ENCODE peak calls at places on chromosomes 7 and 10, in five cellular contexts. One of them, this sample, is unnamed.
A peak's percentile ranks its signal among the peaks of the same experiment; 100 is the strongest.

GRCh38 chr7:132437730-132438129 is 138.5 kb downstream of the PLXNA4 start:
- DNase-seq in activated naive CD4-positive, alpha-beta T cell: no peak
- DNase-seq in fibroblast of the conjunctiva: no peak
- DNase-seq in Karpas-422: no peak
- DNase-seq in Calu3: no peak
- DNase-seq in this sample: no peak

GRCh38 chr10:86692664-86693063 is 24.4 kb downstream of the LDB3 start:
- DNase-seq in Karpas-422: no peak
- DNase-seq in Calu3: no peak
- DNase-seq in activated naive CD4-positive, alpha-beta T cell: no peak
- DNase-seq in fibroblast of the conjunctiva: no peak
- DNase-seq in this sample: no peak

GRCh38 chr7:114502454-114503254 is 88.0 kb downstream of the FOXP2 start:
- DNase-seq in activated naive CD4-positive, alpha-beta T cell: no peak
- DNase-seq in fibroblast of the conjunctiva: peak; percentile 38
- DNase-seq in Karpas-422: no peak
- DNase-seq in Calu3: peak; percentile 8
- DNase-seq in this sample: peak; percentile 13

GRCh38 chr7:37999673-38000072 is 79.2 kb downstream of the EPDR1 start:
- DNase-seq in activated naive CD4-positive, alpha-beta T cell: no peak
- DNase-seq in fibroblast of the conjunctiva: no peak
- DNase-seq in Calu3: no peak
- DNase-seq in Karpas-422: no peak
- DNase-seq in this sample: peak; percentile 44

GRCh38 chr7:2645274-2645868 is 13.6 kb downstream of the TTYH3 start:
- DNase-seq in fibroblast of the conjunctiva: no peak
- DNase-seq in Karpas-422: peak; percentile 72
- DNase-seq in activated naive CD4-positive, alpha-beta T cell: no peak
- DNase-seq in Calu3: no peak
- DNase-seq in this sample: no peak

GRCh38 chr7:19677201-19677600 is 31.6 kb downstream of the POLR1F start:
- DNase-seq in activated naive CD4-positive, alpha-beta T cell: no peak
- DNase-seq in fibroblast of the conjunctiva: no peak
- DNase-seq in Karpas-422: no peak
- DNase-seq in Calu3: no peak
- DNase-seq in this sample: no peak

GRCh38 chr7:152054377-152055230 is 29.1 kb downstream of the GALNT11 start:
- DNase-seq in Karpas-422: no peak
- DNase-seq in activated naive CD4-positive, alpha-beta T cell: no peak
- DNase-seq in Calu3: no peak
- DNase-seq in fibroblast of the conjunctiva: peak; percentile 49
- DNase-seq in this sample: peak; percentile 76

GRCh38 chr10:115129752-115130151 is 36.6 kb downstream of the ATRNL1 start:
- DNase-seq in activated naive CD4-positive, alpha-beta T cell: no peak
- DNase-seq in Karpas-422: peak; percentile 81
- DNase-seq in Calu3: no peak
- DNase-seq in fibroblast of the conjunctiva: peak; percentile 20
- DNase-seq in this sample: peak; percentile 12

GRCh38 chr7:32774411-32774970 is 117.1 kb downstream of the KBTBD2 start:
- DNase-seq in Calu3: no peak
- DNase-seq in Karpas-422: no peak
- DNase-seq in fibroblast of the conjunctiva: peak; percentile 12
- DNase-seq in activated naive CD4-positive, alpha-beta T cell: no peak
- DNase-seq in this sample: no peak

GRCh38 chr7:26144681-26145080 is 7.3 kb upstream of the NFE2L3 start:
- DNase-seq in activated naive CD4-positive, alpha-beta T cell: no peak
- DNase-seq in fibroblast of the conjunctiva: no peak
- DNase-seq in Karpas-422: no peak
- DNase-seq in Calu3: no peak
- DNase-seq in this sample: no peak

GRCh38 chr10:7518693-7519092 is 107.9 kb upstream of the SFMBT2 start:
- DNase-seq in activated naive CD4-positive, alpha-beta T cell: no peak
- DNase-seq in Karpas-422: no peak
- DNase-seq in Calu3: no peak
- DNase-seq in fibroblast of the conjunctiva: no peak
- DNase-seq in this sample: no peak

GRCh38 chr7:113824117-113824823 is 94.5 kb downstream of the PPP1R3A start:
- DNase-seq in fibroblast of the conjunctiva: no peak
- DNase-seq in Karpas-422: no peak
- DNase-seq in Calu3: no peak
- DNase-seq in activated naive CD4-positive, alpha-beta T cell: no peak
- DNase-seq in this sample: no peak

GRCh38 chr7:67738-68395 is 124.5 kb upstream of the FAM20C start:
- DNase-seq in activated naive CD4-positive, alpha-beta T cell: no peak
- DNase-seq in fibroblast of the conjunctiva: no peak
- DNase-seq in Karpas-422: no peak
- DNase-seq in Calu3: no peak
- DNase-seq in this sample: no peak

GRCh38 chr7:133705596-133705995 is 421.5 kb upstream of the LRGUK start:
- DNase-seq in Karpas-422: no peak
- DNase-seq in activated naive CD4-positive, alpha-beta T cell: no peak
- DNase-seq in Calu3: no peak
- DNase-seq in fibroblast of the conjunctiva: no peak
- DNase-seq in this sample: no peak

GRCh38 chr10:354901-355617 is 219.8 kb downstream of the ZMYND11 start:
- DNase-seq in fibroblast of the conjunctiva: no peak
- DNase-seq in Karpas-422: no peak
- DNase-seq in activated naive CD4-positive, alpha-beta T cell: no peak
- DNase-seq in Calu3: no peak
- DNase-seq in this sample: no peak

GRCh38 chr7:28855538-28856217 is 102.5 kb downstream of the TRIL start:
- DNase-seq in activated naive CD4-positive, alpha-beta T cell: no peak
- DNase-seq in Calu3: peak; percentile 85
- DNase-seq in fibroblast of the conjunctiva: peak; percentile 67
- DNase-seq in Karpas-422: no peak
- DNase-seq in this sample: peak; percentile 75

GRCh38 chr7:107224374-107224773 is 55.6 kb downstream of the HBP1 start:
- DNase-seq in Calu3: no peak
- DNase-seq in Karpas-422: no peak
- DNase-seq in activated naive CD4-positive, alpha-beta T cell: no peak
- DNase-seq in fibroblast of the conjunctiva: no peak
- DNase-seq in this sample: no peak

GRCh38 chr7:74429153-74429747 is 24.5 kb upstream of the GTF2IRD1 start:
- DNase-seq in Calu3: no peak
- DNase-seq in Karpas-422: no peak
- DNase-seq in activated naive CD4-positive, alpha-beta T cell: no peak
- DNase-seq in fibroblast of the conjunctiva: peak; percentile 14
- DNase-seq in this sample: no peak

GRCh38 chr7:148773344-148773743 is 74.6 kb downstream of the CUL1 start:
- DNase-seq in fibroblast of the conjunctiva: no peak
- DNase-seq in Calu3: no peak
- DNase-seq in Karpas-422: no peak
- DNase-seq in activated naive CD4-positive, alpha-beta T cell: no peak
- DNase-seq in this sample: no peak

GRCh38 chr7:156079156-156079555 is 266.9 kb upstream of the SHH start:
- DNase-seq in activated naive CD4-positive, alpha-beta T cell: no peak
- DNase-seq in fibroblast of the conjunctiva: no peak
- DNase-seq in Calu3: no peak
- DNase-seq in Karpas-422: no peak
- DNase-seq in this sample: no peak

GRCh38 chr7:2971914-2972530 is 71.6 kb downstream of the CARD11 start:
- DNase-seq in activated naive CD4-positive, alpha-beta T cell: no peak
- DNase-seq in fibroblast of the conjunctiva: no peak
- DNase-seq in Calu3: no peak
- DNase-seq in Karpas-422: no peak
- DNase-seq in this sample: no peak

GRCh38 chr7:91326516-91327209 is 62.4 kb downstream of the FZD1 start:
- DNase-seq in activated naive CD4-positive, alpha-beta T cell: no peak
- DNase-seq in fibroblast of the conjunctiva: no peak
- DNase-seq in Calu3: no peak
- DNase-seq in Karpas-422: peak; percentile 61
- DNase-seq in this sample: no peak

GRCh38 chr10:28859791-28860190 is 182.5 kb downstream of the BAMBI start:
- DNase-seq in activated naive CD4-positive, alpha-beta T cell: no peak
- DNase-seq in fibroblast of the conjunctiva: no peak
- DNase-seq in Calu3: no peak
- DNase-seq in Karpas-422: no peak
- DNase-seq in this sample: no peak

GRCh38 chr10:26879744-26880143 is 19.0 kb upstream of the ABI1 start:
- DNase-seq in Karpas-422: no peak
- DNase-seq in fibroblast of the conjunctiva: no peak
- DNase-seq in activated naive CD4-positive, alpha-beta T cell: no peak
- DNase-seq in Calu3: peak; percentile 85
- DNase-seq in this sample: no peak

GRCh38 chr10:119005377-119006043 is 24.0 kb upstream of the NANOS1 start:
- DNase-seq in Calu3: no peak
- DNase-seq in Karpas-422: no peak
- DNase-seq in activated naive CD4-positive, alpha-beta T cell: no peak
- DNase-seq in fibroblast of the conjunctiva: no peak
- DNase-seq in this sample: no peak

GRCh38 chr10:131195552-131196159 is 115.9 kb downstream of the TCERG1L start:
- DNase-seq in Karpas-422: no peak
- DNase-seq in Calu3: no peak
- DNase-seq in activated naive CD4-positive, alpha-beta T cell: no peak
- DNase-seq in fibroblast of the conjunctiva: no peak
- DNase-seq in this sample: no peak

GRCh38 chr7:17963281-17963680 is 23.0 kb upstream of the SNX13 start:
- DNase-seq in Karpas-422: no peak
- DNase-seq in Calu3: no peak
- DNase-seq in fibroblast of the conjunctiva: no peak
- DNase-seq in activated naive CD4-positive, alpha-beta T cell: no peak
- DNase-seq in this sample: peak; percentile 72

GRCh38 chr10:70458329-70459060 is 17.0 kb upstream of the NODAL start:
- DNase-seq in activated naive CD4-positive, alpha-beta T cell: no peak
- DNase-seq in Calu3: peak; percentile 79
- DNase-seq in fibroblast of the conjunctiva: no peak
- DNase-seq in Karpas-422: no peak
- DNase-seq in this sample: peak; percentile 53

GRCh38 chr7:29292886-29293658 is 98.5 kb downstream of the CHN2 start:
- DNase-seq in Karpas-422: no peak
- DNase-seq in Calu3: no peak
- DNase-seq in activated naive CD4-positive, alpha-beta T cell: no peak
- DNase-seq in fibroblast of the conjunctiva: no peak
- DNase-seq in this sample: no peak